ENCODE peak calls at places on chromosome 15, in eight cellular contexts. C, E, U, O, J, Q, M and S are unnamed samples.

GRCh38 chr15:31314380-31314779 is 12.3 kb upstream of the KLF13 start:
- DNase-seq in C (no peak), E (no peak), U (no peak), O (no peak), J (no peak), Q (no peak), M (peak), S (no peak)

GRCh38 chr15:82680200-82681102 is 29.2 kb downstream of the AP3B2 start:
- DNase-seq in C (peak), E (peak), U (peak), O (no peak), J (no peak), Q (peak), M (no peak), S (peak)

GRCh38 chr15:85458764-85459163 is 78.4 kb downstream of the AKAP13 start:
- DNase-seq in C (no peak), E (no peak), U (peak), O (no peak), J (no peak), Q (no peak), M (no peak), S (no peak)

GRCh38 chr15:32774022-32774421 is 56.2 kb downstream of the GREM1 start:
- DNase-seq in C (no peak), E (no peak), U (peak), O (no peak), J (no peak), Q (no peak), M (no peak), S (no peak)

GRCh38 chr15:81327526-81327925 is 3.6 kb upstream of the STARD5 start:
- DNase-seq in C (no peak), E (no peak), U (peak), O (no peak), J (no peak), Q (no peak), M (no peak), S (no peak)

GRCh38 chr15:91289324-91289723 is 189.3 kb downstream of the SV2B start:
- DNase-seq in C (no peak), E (no peak), U (no peak), O (no peak), J (no peak), Q (no peak), M (no peak), S (no peak)

GRCh38 chr15:88535100-88535499 is 11.4 kb downstream of the DET1 start:
- DNase-seq in C (no peak), E (no peak), U (no peak), O (no peak), J (no peak), Q (no peak), M (no peak), S (no peak)

GRCh38 chr15:99603828-99604227 is 38.0 kb downstream of the MEF2A start:
- DNase-seq in C (no peak), E (no peak), U (no peak), O (no peak), J (no peak), Q (no peak), M (no peak), S (no peak)